ENCODE peak calls at places on chromosomes 2 and 18, in four cellular contexts. W is NB4; Q is CD4-positive, alpha-beta T cell; Z is Caco-2. F is an unnamed sample.

GRCh38 chr2:126359494-126359893 is 296.5 kb upstream of the GYPC start:
- DNase-seq in Z (peak; percentile 50), W (peak; percentile 35), Q (no peak), F (no peak)

GRCh38 chr2:112033600-112033999 is 21.5 kb upstream of the TMEM87B start:
- DNase-seq in Q (no peak), W (peak; percentile 47), Z (no peak), F (no peak)

GRCh38 chr2:13046557-13047165 is 329.9 kb downstream of the TRIB2 start:
- DNase-seq in Q (no peak), Z (no peak), W (peak; percentile 22), F (no peak)

GRCh38 chr2:11919953-11920352 is 173.5 kb downstream of the LPIN1 start:
- DNase-seq in W (no peak), Q (no peak), Z (no peak), F (no peak)

GRCh38 chr2:213806125-213806726 is 522.0 kb downstream of the SPAG16 start:
- DNase-seq in W (peak; percentile 30), Q (no peak), Z (no peak), F (no peak)

GRCh38 chr2:231985823-231986261 is 24.3 kb downstream of the DIS3L2 start:
- DNase-seq in Z (peak; percentile 3), Q (no peak), W (peak; percentile 23), F (no peak)

GRCh38 chr18:41553716-41554115 is 401.3 kb upstream of the PIK3C3 start:
- DNase-seq in Q (no peak), W (no peak), Z (no peak), F (no peak)

GRCh38 chr2:204264068-204264693 is 281.1 kb upstream of the PARD3B start:
- DNase-seq in Z (no peak), Q (no peak), W (no peak), F (no peak)

GRCh38 chr18:54558609-54559585 is 32.1 kb upstream of the DYNAP start:
- DNase-seq in Z (peak; percentile 5), Q (no peak), W (peak; percentile 15), F (no peak)

GRCh38 chr2:48849770-48850169 is 94.2 kb upstream of the LHCGR start:
- DNase-seq in W (no peak), Z (no peak), Q (no peak), F (no peak)

GRCh38 chr2:204453730-204454167 is 91.5 kb upstream of the PARD3B start:
- DNase-seq in W (no peak), Q (no peak), Z (peak; percentile 18), F (no peak)

GRCh38 chr2:1557467-1557820 is 144.2 kb downstream of the TPO start:
- DNase-seq in W (no peak), Z (no peak), Q (no peak), F (no peak)

GRCh38 chr2:230067990-230068657 is 600 bp downstream of the SLC16A14 start:
- DNase-seq in Q (peak; percentile 30), Z (peak; percentile 35), W (peak; percentile 79), F (peak; percentile 71)

GRCh38 chr2:233503481-233503880 is 63.1 kb downstream of the USP40 start:
- DNase-seq in Q (no peak), W (no peak), Z (no peak), F (no peak)

GRCh38 chr2:148375214-148375613 is 269.3 kb upstream of the EPC2 start:
- DNase-seq in W (no peak), Z (no peak), Q (no peak), F (no peak)

GRCh38 chr2:43348904-43349725 is 122.7 kb upstream of the ZFP36L2 start:
- DNase-seq in Z (no peak), Q (no peak), W (no peak), F (no peak)

GRCh38 chr2:20604957-20605381 is 45.9 kb downstream of the HS1BP3 start:
- DNase-seq in Z (no peak), W (no peak), Q (no peak), F (no peak)

GRCh38 chr18:6776193-6776592 is 46.7 kb downstream of the ARHGAP28 start:
- DNase-seq in W (no peak), Z (no peak), Q (no peak), F (no peak)

GRCh38 chr2:219509780-219510511 is 4.3 kb upstream of the ASIC4 start:
- DNase-seq in Z (peak; percentile 81), W (peak; percentile 75), Q (peak; percentile 38), F (peak; percentile 67)

GRCh38 chr2:96205238-96205637 is 3.4 kb downstream of the STARD7 start:
- DNase-seq in Q (no peak), Z (no peak), W (no peak), F (no peak)

GRCh38 chr2:56271275-56271674 is 87.5 kb downstream of the CCDC85A start:
- DNase-seq in Z (no peak), Q (no peak), W (no peak), F (no peak)

GRCh38 chr2:128982670-128983069 is 664.0 kb upstream of the HS6ST1 start:
- DNase-seq in Z (no peak), Q (no peak), W (no peak), F (no peak)

GRCh38 chr18:498901-499300 is 1.6 kb downstream of the COLEC12 start:
- DNase-seq in W (no peak), Z (no peak), Q (no peak), F (no peak)

GRCh38 chr2:235394278-235394828 is 99.5 kb upstream of the AGAP1 start:
- DNase-seq in Q (no peak), Z (no peak), W (no peak), F (no peak)

GRCh38 chr2:224334083-224334482 is 67.8 kb downstream of the FAM124B start:
- DNase-seq in W (no peak), Z (no peak), Q (no peak), F (no peak)

GRCh38 chr2:178112202-178113152 is at the start of gene RBM45:
- DNase-seq in W (peak; percentile 96), Z (peak; percentile 95), Q (peak; percentile 71), F (peak; percentile 95)

GRCh38 chr2:178108176-178108575 is 4.1 kb upstream of the RBM45 start:
- DNase-seq in W (no peak), Z (no peak), Q (no peak), F (no peak)

GRCh38 chr2:178111743-178112142 is 494 bp upstream of the RBM45 start:
- DNase-seq in W (no peak), Q (no peak), Z (no peak), F (no peak)

GRCh38 chr2:178110681-178111080 is 1.6 kb upstream of the RBM45 start:
- DNase-seq in Q (no peak), W (no peak), Z (no peak), F (no peak)

DNA sequence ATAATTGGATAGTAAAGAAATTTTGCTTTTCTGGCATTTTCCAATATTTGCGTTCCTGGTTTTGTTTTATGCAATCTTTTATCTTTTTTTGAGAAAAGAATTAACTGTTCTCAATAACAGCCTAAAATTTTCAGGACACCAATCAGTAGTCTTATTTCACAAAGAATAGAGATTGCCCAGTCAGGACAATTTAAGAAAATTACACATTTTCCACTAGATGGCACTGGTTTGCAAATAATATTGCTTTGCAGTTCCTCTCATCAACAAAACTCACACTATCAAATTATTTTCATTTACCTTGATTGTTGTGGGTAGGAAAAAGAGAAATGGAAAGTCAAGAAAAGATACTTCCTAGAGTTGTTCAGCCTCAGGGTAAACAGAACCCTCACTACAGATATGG is 2.4 kb upstream of the RBM45 start:
- DNase-seq in Z (peak; percentile 20), W (peak; percentile 64), Q (no peak), F (no peak)
- TF ChIP-seq CTCF in Z (peak; percentile 61), W (peak; percentile 47), Q (peak; percentile 70), F (peak; percentile 50)

GRCh38 chr2:203097735-203098134 is 83.1 kb downstream of the NBEAL1 start:
- DNase-seq in Q (no peak), W (no peak), Z (peak; percentile 37), F (no peak)
- TF ChIP-seq CTCF in Q (no peak), W (no peak), Z (no peak), F (peak; percentile 40)

DNA sequence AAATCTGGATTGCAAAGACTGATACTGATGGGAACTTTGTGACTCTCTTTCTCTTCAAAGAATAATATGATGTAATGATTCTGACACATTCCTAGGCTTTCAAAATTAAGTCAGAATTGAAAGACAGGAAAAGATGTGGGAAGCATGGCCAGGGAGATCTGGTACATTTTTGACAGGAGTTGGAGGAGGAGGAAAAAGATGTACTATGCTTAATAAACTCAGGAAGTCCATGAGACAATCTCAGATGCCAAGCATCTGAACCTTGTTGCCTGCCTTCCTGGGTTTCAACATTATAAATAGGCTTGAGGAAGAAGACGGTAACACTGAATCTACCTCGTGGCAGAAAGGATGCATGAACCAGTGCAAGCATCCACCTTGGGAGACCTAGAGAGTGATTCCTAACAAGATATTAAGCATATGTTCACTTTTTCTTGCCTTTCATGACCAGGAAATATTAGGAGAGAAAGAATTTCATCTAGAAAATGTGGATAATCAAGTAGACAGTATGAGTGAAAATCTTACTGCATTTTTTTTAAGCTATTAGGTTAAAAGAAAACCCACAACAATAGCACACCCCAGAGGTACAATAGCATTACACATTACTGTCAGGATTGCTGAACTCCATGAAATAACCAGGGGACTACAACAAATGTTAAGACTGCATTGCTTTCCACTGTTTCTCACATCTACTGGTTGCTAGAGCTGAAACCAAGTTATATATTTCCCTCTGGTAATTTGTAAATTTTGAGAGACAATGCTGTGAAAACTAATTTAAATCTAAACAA is 33.9 kb downstream of the KLF7 start:
- DNase-seq in Q (no peak), W (no peak), Z (no peak), F (no peak)
- TF ChIP-seq CTCF in Q (no peak), W (no peak), Z (no peak), F (no peak)

DNA sequence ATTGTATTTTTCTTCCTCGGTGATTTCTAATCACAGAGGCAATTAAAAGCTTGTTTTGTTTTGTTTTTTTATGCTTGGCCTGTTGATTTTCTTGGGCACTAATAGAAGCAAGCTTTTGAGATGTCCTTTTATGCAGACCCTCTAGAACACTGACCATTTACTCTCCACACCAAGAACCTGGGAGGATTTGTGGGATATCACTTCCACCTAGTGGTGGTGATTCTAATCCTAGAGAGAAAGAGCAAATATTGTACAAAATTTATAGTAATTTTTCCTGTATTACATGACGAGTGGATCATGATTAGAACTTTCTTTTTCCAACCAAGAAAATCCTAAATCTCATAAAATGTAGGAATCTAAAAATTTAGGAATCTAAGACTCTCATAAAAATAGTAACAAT is 23.4 kb downstream of the NEMP2 start:
- DNase-seq in W (peak; percentile 26), Z (peak; percentile 36), Q (no peak), F (no peak)
- TF ChIP-seq CTCF in W (no peak), Z (peak; percentile 42), Q (no peak), F (peak; percentile 56)

F was measured in mesothelial cell of epicardium.